ENCODE peak calls at places on chromosome 11, in four cellular contexts. J, Q, W and P are unnamed samples.

GRCh38 chr11:123585206-123585605 is 69.2 kb downstream of the SCN3B start:
- DNase-seq in J (peak), Q (no peak), W (no peak), P (no peak)

GRCh38 chr11:92888701-92889100 is 80.8 kb upstream of the MTNR1B start:
- DNase-seq in J (no peak), Q (no peak), W (no peak), P (no peak)

GRCh38 chr11:69799582-69799981 is 19.6 kb downstream of the FGF3 start:
- DNase-seq in J (no peak), Q (no peak), W (no peak), P (no peak)

GRCh38 chr11:85595285-85595884 is 31.8 kb downstream of the DLG2 start:
- DNase-seq in J (no peak), Q (peak), W (no peak), P (peak)

GRCh38 chr11:112227471-112227870 is 1.2 kb downstream of the PTS start:
- DNase-seq in J (no peak), Q (no peak), W (no peak), P (no peak)

GRCh38 chr11:6574816-6575715 is 28.4 kb downstream of the RRP8 start:
- DNase-seq in J (no peak), Q (no peak), W (no peak), P (no peak)

GRCh38 chr11:17552392-17553248 is 5.6 kb downstream of the OTOG start:
- DNase-seq in J (no peak), Q (no peak), W (no peak), P (no peak)

GRCh38 chr11:9040410-9040809 is 36.6 kb upstream of the NRIP3 start:
- DNase-seq in J (no peak), Q (no peak), W (no peak), P (no peak)

GRCh38 chr11:46529086-46529905 is 64.5 kb downstream of the AMBRA1 start:
- DNase-seq in J (peak), Q (peak), W (peak), P (peak)

GRCh38 chr11:78796956-78797355 is 222.3 kb upstream of the NARS2 start:
- DNase-seq in J (no peak), Q (no peak), W (no peak), P (no peak)